ENCODE peak calls at places on chromosomes 12 and 14, in four cellular contexts. I, V, P and T are unnamed samples.

GRCh38 chr12:116626153-116626552 is 67.0 kb downstream of the MAP1LC3B2 start:
- DNase-seq in I (no peak), V (no peak), P (no peak), T (no peak)

GRCh38 chr12:68806488-68807237 is 1.3 kb upstream of the MDM2 start:
- DNase-seq in I (no peak), V (no peak), P (no peak), T (no peak)

GRCh38 chr12:66279127-66279712 is 23.1 kb upstream of the HELB start:
- DNase-seq in I (no peak), V (no peak), P (no peak), T (no peak)

GRCh38 chr14:57205953-57206352 is 62.8 kb downstream of the EXOC5 start:
- DNase-seq in I (no peak), V (no peak), P (no peak), T (no peak)

GRCh38 chr12:132953163-132953425 is 3.0 kb downstream of the ZNF605 start:
- DNase-seq in I (no peak), V (no peak), P (no peak), T (no peak)

GRCh38 chr14:99159341-99160340 is 112.4 kb downstream of the BCL11B start:
- DNase-seq in I (no peak), V (no peak), P (no peak), T (no peak)

GRCh38 chr12:12207746-12208145 is 59.1 kb downstream of the LRP6 start:
- DNase-seq in I (no peak), V (no peak), P (no peak), T (no peak)

GRCh38 chr14:36313206-36313605 is 7.2 kb downstream of the MBIP start:
- DNase-seq in I (no peak), V (no peak), P (no peak), T (no peak)

GRCh38 chr12:13162904-13163303 is 33.6 kb upstream of the EMP1 start:
- DNase-seq in I (no peak), V (no peak), P (no peak), T (no peak)

GRCh38 chr12:1937481-1938224 is 19.2 kb upstream of the CACNA2D4 start:
- DNase-seq in I (no peak), V (no peak), P (no peak), T (no peak)

GRCh38 chr12:131959641-131960589 is 10.2 kb downstream of the EP400 start:
- DNase-seq in I (no peak), V (no peak), P (no peak), T (no peak)

GRCh38 chr12:26090853-26091510 is 33.9 kb downstream of the BHLHE41 start:
- DNase-seq in I (no peak), V (no peak), P (no peak), T (no peak)

GRCh38 chr12:103401421-103401820 is 94.3 kb downstream of the C12orf42 start:
- DNase-seq in I (no peak), V (no peak), P (no peak), T (no peak)

GRCh38 chr12:10301103-10301502 is 6.6 kb upstream of the KLRD1 start:
- DNase-seq in I (no peak), V (no peak), P (no peak), T (no peak)

GRCh38 chr14:102371361-102371760 is 8.6 kb downstream of the TECPR2 start:
- DNase-seq in I (no peak), V (no peak), P (no peak), T (no peak)

GRCh38 chr14:51834218-51834617 is 26.2 kb upstream of the GNG2 start:
- DNase-seq in I (no peak), V (no peak), P (no peak), T (no peak)

GRCh38 chr12:6226701-6227096 is 26.5 kb downstream of the CD9 start:
- DNase-seq in I (no peak), V (peak; percentile 78), P (peak; percentile 61), T (peak; percentile 24)

GRCh38 chr12:19440019-19440858 is 947 bp downstream of the AEBP2 start:
- DNase-seq in I (peak; percentile 35), V (peak; percentile 91), P (peak; percentile 59), T (peak; percentile 43)

GRCh38 chr14:102805454-102805891 is 28.2 kb downstream of the TRAF3 start:
- DNase-seq in I (no peak), V (no peak), P (no peak), T (no peak)

GRCh38 chr14:74583689-74584434 is 28.2 kb downstream of the LTBP2 start:
- DNase-seq in I (no peak), V (no peak), P (peak; percentile 12), T (no peak)

GRCh38 chr12:89084751-89085150 is 267.6 kb downstream of the DUSP6 start:
- DNase-seq in I (no peak), V (no peak), P (no peak), T (no peak)

GRCh38 chr12:57540998-57541397 is 6.0 kb downstream of the DCTN2 start:
- DNase-seq in I (no peak), V (no peak), P (no peak), T (no peak)

GRCh38 chr12:114450511-114451300 is 44.8 kb upstream of the TBX5 start:
- DNase-seq in I (no peak), V (no peak), P (no peak), T (no peak)

GRCh38 chr12:54163147-54163546 is 25.6 kb downstream of the SMUG1 start:
- DNase-seq in I (no peak), V (no peak), P (no peak), T (no peak)

GRCh38 chr12:6944381-6945186 is 762 bp downstream of the C12orf57 start:
- DNase-seq in I (peak; percentile 95), V (peak; percentile 97), P (peak; percentile 94), T (peak; percentile 95)

GRCh38 chr14:76919811-76920571 is 93.8 kb downstream of the LRRC74A start:
- DNase-seq in I (no peak), V (peak; percentile 80), P (peak; percentile 49), T (peak; percentile 69)

GRCh38 chr14:57291692-57292647 is 23.2 kb downstream of the AP5M1 start:
- DNase-seq in I (no peak), V (no peak), P (no peak), T (no peak)

GRCh38 chr14:85118274-85118673 is 411.7 kb upstream of the FLRT2 start:
- DNase-seq in I (no peak), V (no peak), P (no peak), T (no peak)

GRCh38 chr14:32203928-32204357 is 874 bp upstream of the RNU6-8 start:
- DNase-seq in I (no peak), V (no peak), P (no peak), T (peak; percentile 38)

GRCh38 chr12:93813972-93814821 is 137.0 kb downstream of the CRADD start:
- DNase-seq in I (peak; percentile 76), V (no peak), P (peak; percentile 81), T (peak; percentile 78)

GRCh38 chr12:87661770-87662402 is 367.3 kb downstream of the C12orf50 start:
- DNase-seq in I (no peak), V (no peak), P (no peak), T (no peak)

GRCh38 chr12:66493841-66494240 is 185.0 kb downstream of the GRIP1 start:
- DNase-seq in I (no peak), V (no peak), P (no peak), T (no peak)

GRCh38 chr12:6392499-6392898 is 8.5 kb downstream of the LTBR start:
- DNase-seq in I (no peak), V (no peak), P (peak; percentile 27), T (peak; percentile 52)

GRCh38 chr12:65657635-65658034 is 166.6 kb upstream of the HMGA2 start:
- DNase-seq in I (no peak), V (no peak), P (no peak), T (no peak)

GRCh38 chr12:115871714-115872113 is 405.8 kb downstream of the MED13L start:
- DNase-seq in I (no peak), V (no peak), P (no peak), T (no peak)

GRCh38 chr14:58899317-58899713 is 261.6 kb downstream of the DACT1 start:
- DNase-seq in I (no peak), V (no peak), P (no peak), T (no peak)

GRCh38 chr14:102500190-102500661 is 9.3 kb downstream of the ANKRD9 start:
- DNase-seq in I (peak; percentile 65), V (no peak), P (peak; percentile 62), T (no peak)

GRCh38 chr14:101230161-101230850 is 326.8 kb upstream of the RTL1 start:
- DNase-seq in I (no peak), V (no peak), P (peak; percentile 73), T (no peak)

GRCh38 chr14:31947680-31948580 is 129.2 kb upstream of the ARHGAP5 start:
- DNase-seq in I (no peak), V (no peak), P (no peak), T (no peak)

DNA sequence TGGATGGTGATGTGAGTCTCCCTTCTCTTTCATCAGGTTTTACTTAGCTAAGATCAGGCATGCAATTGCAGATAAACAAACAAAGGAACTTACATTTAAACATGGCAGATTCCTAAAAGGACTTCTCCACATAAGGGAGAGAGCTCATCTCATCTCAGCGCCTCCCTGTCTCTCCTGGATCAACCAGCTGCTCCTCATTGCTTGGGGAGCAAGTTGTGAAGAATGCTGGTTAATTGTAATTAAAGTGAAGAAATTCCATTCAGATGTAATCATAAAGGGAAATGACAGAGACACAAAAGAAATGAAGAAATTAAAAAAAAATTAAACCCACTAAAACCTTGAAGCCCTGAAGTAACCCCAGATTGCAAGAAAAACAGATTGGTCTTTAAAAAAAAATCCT is 104.4 kb upstream of the DIO2 start:
- DNase-seq in I (no peak), V (no peak), P (no peak), T (no peak)
- H3K27ac ChIP-seq in I (peak overlapping the region; percentile 63), V (no peak overlapping the region), P (no peak overlapping the region), T (no peak overlapping the region)

GRCh38 chr14:37588667-37588955 is 6.4 kb downstream of the FOXA1 start:
- DNase-seq in I (no peak), V (no peak), P (no peak), T (no peak)

GRCh38 chr14:37587881-37588666 is 7.0 kb downstream of the FOXA1 start:
- DNase-seq in I (no peak), V (no peak), P (no peak), T (no peak)

GRCh38 chr14:37585971-37586759 is 8.9 kb downstream of the FOXA1 start:
- DNase-seq in I (no peak), V (no peak), P (no peak), T (no peak)

GRCh38 chr14:37586783-37587428 is 8.1 kb downstream of the FOXA1 start:
- DNase-seq in I (no peak), V (no peak), P (no peak), T (no peak)

GRCh38 chr14:37587438-37587837 is 7.6 kb downstream of the FOXA1 start:
- DNase-seq in I (no peak), V (no peak), P (no peak), T (no peak)
- H3K4me1 ChIP-seq in I (no peaks in the 10 kb centered on the region), V (peaks cover 5% of the 10 kb centered on the region), P (peaks cover 7% of the 10 kb centered on the region), T (peaks cover 36% of the 10 kb centered on the region)

GRCh38 chr12:63889236-63889635 is 44.7 kb downstream of the SRGAP1 start:
- DNase-seq in I (no peak), V (no peak), P (no peak), T (no peak)
- TF ChIP-seq CTCF in I (no peak), V (no peak), P (no peak), T (no peak)

GRCh38 chr14:67393689-67394088 is 18.3 kb downstream of the PLEK2 start:
- DNase-seq in I (no peak), V (no peak), P (no peak), T (no peak)
- H3K27ac ChIP-seq in I (no peak overlapping the region), V (no peak overlapping the region), P (no peak overlapping the region), T (no peak overlapping the region)

DNA sequence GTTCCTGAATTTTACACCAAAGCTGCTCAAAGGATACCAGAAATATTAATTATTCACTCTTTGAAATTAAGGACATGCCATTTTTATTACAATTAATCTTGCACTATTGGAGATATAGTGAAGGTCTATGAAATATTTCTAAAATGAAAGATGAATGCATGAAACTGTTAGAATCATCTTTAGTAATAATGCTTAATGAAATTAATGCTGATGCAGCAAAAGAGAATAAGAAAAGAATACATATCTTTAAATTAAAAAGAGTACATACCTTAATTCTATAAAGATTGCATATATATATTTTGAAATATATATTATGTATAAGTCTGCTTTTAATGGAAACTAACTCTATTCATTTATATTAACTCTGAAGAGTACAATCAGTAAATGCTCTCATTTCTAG is 236.0 kb downstream of the ALX1 start:
- DNase-seq in I (no peak), V (no peak), P (no peak), T (no peak)
- H3K4me1 ChIP-seq in I (no peaks in the 10 kb centered on the region), V (no peaks in the 10 kb centered on the region), P (no peaks in the 10 kb centered on the region), T (no peaks in the 10 kb centered on the region)